ENCODE peak calls at places on chromosomes 2 and 18, in nine cellular contexts. T, F, R, P, O, G, X, J and D are unnamed samples.

GRCh38 chr2:55437515-55438390 is 18.1 kb upstream of the CCDC88A start:
- DNase-seq in O (no peak), P (no peak), T (no peak), F (no peak), X (no peak), G (no peak), R (no peak), J (no peak), D (no peak)

GRCh38 chr2:191038241-191038725 is 24.3 kb upstream of the STAT1 start:
- DNase-seq in G (no peak), P (no peak), X (no peak), T (no peak), R (no peak), O (no peak), F (peak; percentile 80), J (no peak), D (no peak)

GRCh38 chr2:12169060-12169406 is 422.6 kb downstream of the LPIN1 start:
- DNase-seq in J (no peak), X (no peak), O (no peak), T (peak; percentile 53), F (peak; percentile 82), G (peak; percentile 72), P (no peak), R (no peak), D (no peak)

GRCh38 chr2:185979546-185980071 is 241.0 kb downstream of the FSIP2 start:
- DNase-seq in T (no peak), J (no peak), P (no peak), F (no peak), R (no peak), O (no peak), G (no peak), X (no peak), D (no peak)

GRCh38 chr18:44130365-44130942 is 550.2 kb upstream of the SETBP1 start:
- DNase-seq in T (peak; percentile 55), P (no peak), J (peak; percentile 3), X (no peak), O (peak; percentile 10), R (peak; percentile 14), G (no peak), F (peak; percentile 3), D (no peak)

GRCh38 chr2:143347303-143347702 is 218.1 kb downstream of the ARHGAP15 start:
- DNase-seq in P (no peak), R (no peak), X (no peak), T (no peak), J (no peak), G (no peak), O (no peak), F (no peak), D (no peak)

GRCh38 chr2:239921843-239922242 is 103.3 kb downstream of the NDUFA10 start:
- DNase-seq in X (no peak), T (no peak), F (no peak), G (no peak), P (no peak), R (no peak), O (no peak), J (no peak), D (no peak)

GRCh38 chr2:67032091-67032490 is 365.0 kb upstream of the ETAA1 start:
- DNase-seq in P (no peak), F (no peak), X (no peak), T (no peak), R (no peak), G (no peak), O (no peak), J (no peak), D (no peak)

GRCh38 chr2:85257359-85258193 is 70.2 kb downstream of the TGOLN2 start:
- DNase-seq in P (no peak), T (no peak), G (no peak), J (no peak), R (no peak), X (no peak), O (no peak), F (peak; percentile 45), D (no peak)

GRCh38 chr18:22175326-22175725 is 5.9 kb downstream of the GATA6 start:
- DNase-seq in O (no peak), J (no peak), G (no peak), X (no peak), R (no peak), P (no peak), F (no peak), T (no peak), D (no peak)

GRCh38 chr2:138676654-138677053 is 103.5 kb downstream of the NXPH2 start:
- DNase-seq in J (no peak), X (no peak), O (no peak), R (no peak), F (no peak), T (no peak), P (no peak), G (no peak), D (no peak)

GRCh38 chr2:158291544-158292175 is 164.9 kb downstream of the CCDC148 start:
- DNase-seq in G (no peak), F (no peak), T (no peak), J (no peak), P (no peak), O (no peak), R (no peak), X (no peak), D (no peak)

GRCh38 chr2:230317366-230317765 is 9.6 kb upstream of the SP140L start:
- DNase-seq in F (no peak), G (no peak), R (no peak), X (no peak), P (no peak), T (no peak), O (no peak), J (no peak), D (no peak)

GRCh38 chr2:46299365-46300263 is 2.4 kb downstream of the EPAS1 start:
- DNase-seq in F (peak; percentile 62), R (peak; percentile 74), J (peak; percentile 62), X (peak; percentile 75), P (peak; percentile 31), G (peak; percentile 71), T (peak; percentile 80), O (peak; percentile 77), D (peak; percentile 88)
- TF ChIP-seq CTCF in F (no peak), R (no peak), J (peak; percentile 31), X (no peak), P (no peak), G (no peak), T (no peak), O (no peak), D (no peak)

GRCh38 chr2:41880561-41881243 is 167.1 kb upstream of the PKDCC start:
- DNase-seq in G (no peak), P (no peak), T (no peak), R (no peak), X (no peak), J (no peak), F (no peak), O (no peak), D (no peak)
- TF ChIP-seq POLR2A in G (no peak), P (no peak), T (no peak), R (no peak), X (no peak), J (no peak), F (no peak), O (no peak), D (no peak)

DNA sequence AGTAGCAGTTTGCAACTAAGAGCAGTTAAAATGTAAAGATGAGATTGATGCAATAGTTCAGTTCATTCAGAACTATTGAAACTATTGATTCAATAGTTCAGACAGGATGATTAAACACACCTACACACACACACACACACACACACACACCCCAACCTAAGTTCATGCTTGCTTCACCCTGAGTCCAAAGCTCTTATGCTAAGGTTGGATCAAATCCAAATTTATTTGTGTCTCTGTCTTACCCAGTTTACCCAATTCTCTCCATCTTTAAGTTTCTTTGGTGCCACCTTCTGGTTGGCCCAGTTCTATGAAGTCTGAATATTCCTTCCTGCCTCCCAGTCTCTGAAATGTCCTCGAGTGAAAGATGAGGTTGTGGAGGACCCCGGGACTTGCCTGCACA is 5.1 kb downstream of the SERPINB8 start:
- DNase-seq in J (no peak), F (peak; percentile 30), G (no peak), T (peak; percentile 33), R (no peak), X (no peak), O (peak; percentile 37), P (no peak), D (no peak)
- TF ChIP-seq CTCF in J (peak; percentile 37), F (peak; percentile 35), G (no peak), T (no peak), R (no peak), X (peak; percentile 17), O (peak; percentile 54), P (no peak), D (no peak)

DNA sequence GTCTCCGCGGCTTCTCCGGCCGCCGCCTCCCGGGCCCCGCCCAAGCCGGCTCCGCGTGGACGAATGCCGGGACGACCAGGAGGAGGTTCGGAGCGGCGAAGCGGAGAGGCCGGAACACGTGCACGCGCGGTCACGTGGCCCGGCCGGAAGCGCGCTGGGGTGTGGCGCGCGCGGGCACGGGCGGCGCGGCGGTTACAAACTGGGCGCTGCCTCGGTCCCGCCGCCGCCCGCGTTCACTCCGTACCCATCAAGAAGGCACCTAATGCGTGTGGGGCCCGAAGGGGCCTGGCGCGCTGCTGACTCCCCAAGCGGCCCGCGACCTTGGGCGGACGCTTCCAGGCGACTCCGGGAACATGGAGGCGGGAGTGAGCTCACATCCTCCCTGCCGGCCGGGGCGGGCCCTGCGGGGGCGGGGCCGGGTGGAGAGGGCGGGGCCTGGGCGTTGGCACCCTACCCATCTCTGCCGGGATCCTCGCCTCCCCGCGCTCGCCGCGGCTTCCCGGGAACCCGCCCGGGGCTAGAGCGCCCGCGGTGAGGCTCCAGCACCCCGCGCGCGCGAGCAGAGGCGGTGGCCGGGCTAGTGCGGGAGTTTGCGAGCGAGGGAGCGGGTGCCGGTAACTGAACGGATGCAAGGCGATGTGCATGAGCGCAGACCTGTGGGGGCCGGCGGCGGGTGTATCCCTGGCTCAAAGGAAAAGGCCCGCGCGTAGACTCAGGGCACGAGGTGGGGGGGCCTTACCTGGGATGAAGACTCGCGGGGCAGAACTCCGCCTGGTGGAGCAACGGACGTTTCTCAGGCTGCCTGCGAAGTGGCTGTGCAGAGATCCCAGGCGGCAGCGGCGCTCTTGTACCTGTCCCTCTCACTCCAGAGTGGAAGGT is at the start of gene TMEM185B:
- DNase-seq in O (peak; percentile 95), X (peak; percentile 92), T (peak; percentile 92), F (peak; percentile 76), R (peak; percentile 93), P (peak; percentile 81), G (peak; percentile 87), J (peak; percentile 82), D (peak; percentile 100)
- TF ChIP-seq POLR2A in O (peak; percentile 60), X (no peak), T (no peak), F (peak; percentile 83), R (peak; percentile 68), P (peak; percentile 53), G (no peak), J (peak; percentile 42), D (no peak)